ENCODE peak calls at places on chromosomes 4 and X, in seven cellular contexts. One of them, this sample, is unnamed.

GRCh38 chr4:184590196-184590595 is 59.1 kb downstream of the CASP3 start:
- DNase-seq in neural progenitor cell: no peak
- DNase-seq in transverse colon: no peak
- DNase-seq in BJ: no peak
- DNase-seq in cardiac muscle cell: no peak
- DNase-seq in kidney epithelial cell: no peak
- DNase-seq in pancreas: no peak
- DNase-seq in this sample: no peak

GRCh38 chr4:183402771-183403170 is 41.7 kb upstream of the CDKN2AIP start:
- DNase-seq in neural progenitor cell: no peak
- DNase-seq in transverse colon: no peak
- DNase-seq in BJ: no peak
- DNase-seq in cardiac muscle cell: no peak
- DNase-seq in kidney epithelial cell: no peak
- DNase-seq in pancreas: no peak
- DNase-seq in this sample: no peak

GRCh38 chrX:40651620-40652223 is 4.4 kb upstream of the CXorf38 start:
- DNase-seq in neural progenitor cell: peak; percentile 82
- DNase-seq in transverse colon: peak; percentile 76
- DNase-seq in BJ: no peak
- DNase-seq in cardiac muscle cell: peak; percentile 70
- DNase-seq in kidney epithelial cell: no peak
- DNase-seq in pancreas: no peak
- DNase-seq in this sample: peak; percentile 85

GRCh38 chrX:129961180-129962083 is 21.0 kb upstream of the BCORL1 start:
- DNase-seq in neural progenitor cell: peak; percentile 83
- DNase-seq in transverse colon: peak; percentile 85
- DNase-seq in BJ: no peak
- DNase-seq in cardiac muscle cell: no peak
- DNase-seq in kidney epithelial cell: no peak
- DNase-seq in pancreas: peak; percentile 89
- DNase-seq in this sample: peak; percentile 87

GRCh38 chr4:153684182-153685073 is at the start of gene TLR2:
- DNase-seq in neural progenitor cell: peak; percentile 78
- DNase-seq in transverse colon: peak; percentile 73
- DNase-seq in BJ: no peak
- DNase-seq in cardiac muscle cell: peak; percentile 26
- DNase-seq in kidney epithelial cell: no peak
- DNase-seq in pancreas: peak; percentile 90
- DNase-seq in this sample: peak; percentile 57

GRCh38 chr4:123832173-123833026 is 435.8 kb downstream of the SPRY1 start:
- DNase-seq in neural progenitor cell: no peak
- DNase-seq in transverse colon: peak; percentile 10
- DNase-seq in BJ: peak; percentile 97
- DNase-seq in cardiac muscle cell: peak; percentile 99
- DNase-seq in kidney epithelial cell: peak; percentile 93
- DNase-seq in pancreas: no peak
- DNase-seq in this sample: no peak

GRCh38 chr4:65918217-65918616 is 247.9 kb upstream of the EPHA5 start:
- DNase-seq in neural progenitor cell: peak; percentile 18
- DNase-seq in transverse colon: no peak
- DNase-seq in BJ: no peak
- DNase-seq in cardiac muscle cell: no peak
- DNase-seq in kidney epithelial cell: no peak
- DNase-seq in pancreas: no peak
- DNase-seq in this sample: no peak

GRCh38 chr4:172842759-172843158 is 325.9 kb upstream of the GALNT7 start:
- DNase-seq in neural progenitor cell: peak; percentile 75
- DNase-seq in transverse colon: no peak
- DNase-seq in BJ: no peak
- DNase-seq in cardiac muscle cell: no peak
- DNase-seq in kidney epithelial cell: no peak
- DNase-seq in pancreas: no peak
- DNase-seq in this sample: peak; percentile 73

GRCh38 chr4:121741751-121742150 is 23.2 kb downstream of the SMIM43 start:
- DNase-seq in neural progenitor cell: no peak
- DNase-seq in transverse colon: no peak
- DNase-seq in BJ: no peak
- DNase-seq in cardiac muscle cell: no peak
- DNase-seq in kidney epithelial cell: no peak
- DNase-seq in pancreas: no peak
- DNase-seq in this sample: no peak

GRCh38 chrX:80663331-80663730 is 146.3 kb downstream of the BRWD3 start:
- DNase-seq in neural progenitor cell: no peak
- DNase-seq in transverse colon: no peak
- DNase-seq in BJ: no peak
- DNase-seq in cardiac muscle cell: no peak
- DNase-seq in kidney epithelial cell: no peak
- DNase-seq in pancreas: no peak
- DNase-seq in this sample: no peak

GRCh38 chrX:11421816-11422528 is 128.8 kb downstream of the AMELX start:
- DNase-seq in neural progenitor cell: no peak
- DNase-seq in transverse colon: no peak
- DNase-seq in BJ: no peak
- DNase-seq in cardiac muscle cell: no peak
- DNase-seq in kidney epithelial cell: no peak
- DNase-seq in pancreas: no peak
- DNase-seq in this sample: no peak

GRCh38 chrX:46953597-46953996 is 41.4 kb downstream of the JADE3 start:
- DNase-seq in neural progenitor cell: peak; percentile 66
- DNase-seq in transverse colon: no peak
- DNase-seq in BJ: no peak
- DNase-seq in cardiac muscle cell: peak; percentile 60
- DNase-seq in kidney epithelial cell: no peak
- DNase-seq in pancreas: no peak
- DNase-seq in this sample: peak; percentile 47

GRCh38 chr4:142091691-142092182 is 455.4 kb downstream of the IL15 start:
- DNase-seq in neural progenitor cell: no peak
- DNase-seq in transverse colon: no peak
- DNase-seq in BJ: peak; percentile 93
- DNase-seq in cardiac muscle cell: peak; percentile 98
- DNase-seq in kidney epithelial cell: peak; percentile 92
- DNase-seq in pancreas: no peak
- DNase-seq in this sample: no peak

GRCh38 chr4:114282937-114283336 is 303.5 kb upstream of the ARSJ start:
- DNase-seq in neural progenitor cell: no peak
- DNase-seq in transverse colon: no peak
- DNase-seq in BJ: no peak
- DNase-seq in cardiac muscle cell: no peak
- DNase-seq in kidney epithelial cell: no peak
- DNase-seq in pancreas: no peak
- DNase-seq in this sample: no peak

GRCh38 chrX:95885074-95885473 is 799.6 kb upstream of the DIAPH2 start:
- DNase-seq in neural progenitor cell: no peak
- DNase-seq in transverse colon: peak; percentile 30
- DNase-seq in BJ: no peak
- DNase-seq in cardiac muscle cell: peak; percentile 75
- DNase-seq in kidney epithelial cell: no peak
- DNase-seq in pancreas: no peak
- DNase-seq in this sample: no peak

GRCh38 chr4:140085062-140085622 is 68.8 kb downstream of the MAML3 start:
- DNase-seq in neural progenitor cell: no peak
- DNase-seq in transverse colon: no peak
- DNase-seq in BJ: no peak
- DNase-seq in cardiac muscle cell: no peak
- DNase-seq in kidney epithelial cell: peak; percentile 54
- DNase-seq in pancreas: no peak
- DNase-seq in this sample: no peak

GRCh38 chr4:188109157-188109755 is at the start of gene TRIML2:
- DNase-seq in neural progenitor cell: no peak
- DNase-seq in transverse colon: no peak
- DNase-seq in BJ: no peak
- DNase-seq in cardiac muscle cell: no peak
- DNase-seq in kidney epithelial cell: no peak
- DNase-seq in pancreas: no peak
- DNase-seq in this sample: peak; percentile 57

GRCh38 chrX:146238173-146238572 is 420.5 kb downstream of the SLITRK2 start:
- DNase-seq in neural progenitor cell: no peak
- DNase-seq in transverse colon: no peak
- DNase-seq in BJ: no peak
- DNase-seq in cardiac muscle cell: no peak
- DNase-seq in kidney epithelial cell: no peak
- DNase-seq in pancreas: no peak
- DNase-seq in this sample: no peak

GRCh38 chr4:766559-767283 is 59.2 kb downstream of the CPLX1 start:
- DNase-seq in neural progenitor cell: no peak
- DNase-seq in transverse colon: no peak
- DNase-seq in BJ: no peak
- DNase-seq in cardiac muscle cell: no peak
- DNase-seq in kidney epithelial cell: no peak
- DNase-seq in pancreas: peak; percentile 49
- DNase-seq in this sample: no peak
- H3K36me3 ChIP-seq in neural progenitor cell: peaks cover 14% of the 10 kb centered on the region
- H3K36me3 ChIP-seq in transverse colon: peaks cover 13% of the 10 kb centered on the region
- H3K36me3 ChIP-seq in BJ: peaks cover 34% of the 10 kb centered on the region
- H3K36me3 ChIP-seq in cardiac muscle cell: peaks cover 10% of the 10 kb centered on the region
- H3K36me3 ChIP-seq in kidney epithelial cell: peaks cover 3% of the 10 kb centered on the region
- H3K36me3 ChIP-seq in pancreas: no peaks in the 10 kb centered on the region
- H3K36me3 ChIP-seq in this sample: peaks cover 75% of the 10 kb centered on the region

GRCh38 chr4:1325681-1326635 is 21.1 kb upstream of the UVSSA start:
- DNase-seq in neural progenitor cell: no peak
- DNase-seq in transverse colon: no peak
- DNase-seq in BJ: no peak
- DNase-seq in cardiac muscle cell: no peak
- DNase-seq in kidney epithelial cell: no peak
- DNase-seq in pancreas: peak; percentile 67
- DNase-seq in this sample: no peak
- H3K36me3 ChIP-seq in neural progenitor cell: no peaks in the 10 kb centered on the region
- H3K36me3 ChIP-seq in transverse colon: peaks cover 6% of the 10 kb centered on the region
- H3K36me3 ChIP-seq in BJ: peaks cover 48% of the 10 kb centered on the region
- H3K36me3 ChIP-seq in cardiac muscle cell: peaks cover 13% of the 10 kb centered on the region
- H3K36me3 ChIP-seq in kidney epithelial cell: peaks cover 4% of the 10 kb centered on the region
- H3K36me3 ChIP-seq in pancreas: peaks cover 3% of the 10 kb centered on the region
- H3K36me3 ChIP-seq in this sample: peaks cover 32% of the 10 kb centered on the region

GRCh38 chr4:6598641-6599040 is 23.7 kb downstream of the MAN2B2 start:
- DNase-seq in neural progenitor cell: no peak
- DNase-seq in transverse colon: no peak
- DNase-seq in BJ: no peak
- DNase-seq in cardiac muscle cell: no peak
- DNase-seq in kidney epithelial cell: no peak
- DNase-seq in pancreas: no peak
- DNase-seq in this sample: no peak

GRCh38 chr4:6594826-6595355 is 19.9 kb downstream of the MAN2B2 start:
- DNase-seq in neural progenitor cell: no peak
- DNase-seq in transverse colon: no peak
- DNase-seq in BJ: no peak
- DNase-seq in cardiac muscle cell: no peak
- DNase-seq in kidney epithelial cell: no peak
- DNase-seq in pancreas: no peak
- DNase-seq in this sample: no peak

GRCh38 chr4:6595897-6596537 is 21.0 kb downstream of the MAN2B2 start:
- DNase-seq in neural progenitor cell: no peak
- DNase-seq in transverse colon: no peak
- DNase-seq in BJ: no peak
- DNase-seq in cardiac muscle cell: no peak
- DNase-seq in kidney epithelial cell: no peak
- DNase-seq in pancreas: peak; percentile 56
- DNase-seq in this sample: no peak

GRCh38 chr4:6598127-6598526 is 23.1 kb downstream of the MAN2B2 start:
- DNase-seq in neural progenitor cell: no peak
- DNase-seq in transverse colon: no peak
- DNase-seq in BJ: no peak
- DNase-seq in cardiac muscle cell: no peak
- DNase-seq in kidney epithelial cell: no peak
- DNase-seq in pancreas: no peak
- DNase-seq in this sample: no peak

GRCh38 chr4:6596948-6597347 is 22.0 kb downstream of the MAN2B2 start:
- DNase-seq in neural progenitor cell: no peak
- DNase-seq in transverse colon: no peak
- DNase-seq in BJ: no peak
- DNase-seq in cardiac muscle cell: no peak
- DNase-seq in kidney epithelial cell: no peak
- DNase-seq in pancreas: peak; percentile 33
- DNase-seq in this sample: no peak
- H3K36me3 ChIP-seq in neural progenitor cell: no peaks in the 10 kb centered on the region
- H3K36me3 ChIP-seq in transverse colon: peaks cover 5% of the 10 kb centered on the region
- H3K36me3 ChIP-seq in BJ: peaks cover 11% of the 10 kb centered on the region
- H3K36me3 ChIP-seq in cardiac muscle cell: no peaks in the 10 kb centered on the region
- H3K36me3 ChIP-seq in kidney epithelial cell: no peaks in the 10 kb centered on the region
- H3K36me3 ChIP-seq in pancreas: no peaks in the 10 kb centered on the region
- H3K36me3 ChIP-seq in this sample: no peaks in the 10 kb centered on the region

DNA sequence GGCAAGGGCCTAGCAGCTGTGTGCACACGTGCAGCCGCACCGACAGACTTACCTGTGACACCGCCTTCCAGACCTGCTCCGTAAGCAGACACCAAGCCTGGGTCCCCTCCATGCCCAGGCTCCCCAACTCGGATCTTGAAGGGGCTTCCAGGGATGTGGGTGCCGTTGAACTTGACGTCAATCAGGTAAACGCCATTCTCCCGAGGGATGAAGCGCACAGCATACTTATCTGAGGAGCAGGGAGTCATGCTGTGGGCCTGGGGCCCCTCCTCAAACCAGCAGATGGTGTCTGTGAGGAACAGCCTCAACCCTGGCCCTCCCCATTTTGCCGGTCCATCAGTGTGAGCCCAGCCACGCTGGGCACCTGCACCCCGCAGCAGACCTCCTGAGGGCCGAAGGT is 24.5 kb downstream of the FLNA start:
- DNase-seq in neural progenitor cell: no peak
- DNase-seq in transverse colon: no peak
- DNase-seq in BJ: no peak
- DNase-seq in cardiac muscle cell: peak; percentile 3
- DNase-seq in kidney epithelial cell: no peak
- DNase-seq in pancreas: peak; percentile 43
- DNase-seq in this sample: no peak
- H3K36me3 ChIP-seq in neural progenitor cell: no peaks in the 10 kb centered on the region
- H3K36me3 ChIP-seq in transverse colon: peaks cover 5% of the 10 kb centered on the region
- H3K36me3 ChIP-seq in BJ: peaks cover 53% of the 10 kb centered on the region
- H3K36me3 ChIP-seq in cardiac muscle cell: peaks cover 29% of the 10 kb centered on the region
- H3K36me3 ChIP-seq in kidney epithelial cell: no peaks in the 10 kb centered on the region
- H3K36me3 ChIP-seq in pancreas: no peaks in the 10 kb centered on the region
- H3K36me3 ChIP-seq in this sample: peaks cover 70% of the 10 kb centered on the region

GRCh38 chr4:148154769-148155168 is 287.4 kb downstream of the NR3C2 start:
- DNase-seq in neural progenitor cell: no peak
- DNase-seq in transverse colon: no peak
- DNase-seq in BJ: no peak
- DNase-seq in cardiac muscle cell: no peak
- DNase-seq in kidney epithelial cell: no peak
- DNase-seq in pancreas: no peak
- DNase-seq in this sample: no peak
- H3K36me3 ChIP-seq in neural progenitor cell: no peaks in the 10 kb centered on the region
- H3K36me3 ChIP-seq in transverse colon: peaks cover 3% of the 10 kb centered on the region
- H3K36me3 ChIP-seq in BJ: no peaks in the 10 kb centered on the region
- H3K36me3 ChIP-seq in cardiac muscle cell: no peaks in the 10 kb centered on the region
- H3K36me3 ChIP-seq in kidney epithelial cell: no peaks in the 10 kb centered on the region
- H3K36me3 ChIP-seq in pancreas: no peaks in the 10 kb centered on the region
- H3K36me3 ChIP-seq in this sample: no peaks in the 10 kb centered on the region

DNA sequence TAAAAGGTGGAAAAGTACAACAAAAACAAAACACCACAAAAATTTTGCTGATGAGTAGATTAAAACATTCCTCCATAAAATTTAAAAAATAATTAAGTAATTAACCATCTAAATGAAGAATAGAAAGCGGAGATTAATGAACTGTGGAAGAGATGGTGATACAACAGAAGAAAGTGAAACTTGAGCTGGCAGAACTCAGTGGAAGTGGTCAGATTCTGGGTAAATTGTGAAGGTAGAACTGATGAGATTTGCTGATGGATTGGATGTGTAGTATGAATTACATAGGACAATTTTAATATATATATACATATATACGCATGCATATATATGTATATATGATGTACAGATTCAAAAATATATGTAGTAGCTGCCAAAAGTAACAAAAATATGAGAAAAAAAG is 73.9 kb downstream of the AMOT start:
- DNase-seq in neural progenitor cell: no peak
- DNase-seq in transverse colon: no peak
- DNase-seq in BJ: no peak
- DNase-seq in cardiac muscle cell: no peak
- DNase-seq in kidney epithelial cell: no peak
- DNase-seq in pancreas: no peak
- DNase-seq in this sample: no peak
- H3K36me3 ChIP-seq in neural progenitor cell: no peaks in the 10 kb centered on the region
- H3K36me3 ChIP-seq in transverse colon: no peaks in the 10 kb centered on the region
- H3K36me3 ChIP-seq in BJ: no peaks in the 10 kb centered on the region
- H3K36me3 ChIP-seq in cardiac muscle cell: no peaks in the 10 kb centered on the region
- H3K36me3 ChIP-seq in kidney epithelial cell: no peaks in the 10 kb centered on the region
- H3K36me3 ChIP-seq in pancreas: no peaks in the 10 kb centered on the region
- H3K36me3 ChIP-seq in this sample: no peaks in the 10 kb centered on the region

This sample was measured in HAP-1.